ENCODE peak calls at places on chromosomes 12 and 14, in eight cellular contexts. Q is AG04450, J is endodermal cell, G is mesothelial cell of epicardium, M is neural progenitor cell, Z is choroid plexus epithelial cell, T is lower leg skin, H is tibial nerve. P is an unnamed sample.

GRCh38 chr14:92540472-92541048 is 27.0 kb downstream of the RIN3 start:
- DNase-seq in G (no peak), T (peak), H (peak), J (no peak), Z (peak), M (no peak), Q (peak), P (peak)

GRCh38 chr12:10607885-10608458 is 5.4 kb downstream of the MAGOHB start:
- DNase-seq in H (no peak), M (no peak), G (no peak), J (peak), T (no peak), Z (peak), Q (no peak), P (peak)

GRCh38 chr14:51129130-51129529 is 34.2 kb upstream of the TRIM9 start:
- DNase-seq in T (no peak), Q (no peak), H (no peak), M (no peak), Z (no peak), J (peak), G (no peak), P (no peak)

GRCh38 chr12:106082216-106083175 is 56.3 kb downstream of the NUAK1 start:
- DNase-seq in T (no peak), J (no peak), Q (no peak), M (no peak), G (no peak), H (no peak), Z (peak), P (peak)

GRCh38 chr12:108310489-108310888 is 28.6 kb downstream of the CMKLR1 start:
- DNase-seq in Z (peak), J (no peak), G (no peak), M (peak), Q (no peak), H (no peak), T (no peak), P (no peak)

GRCh38 chr14:52563120-52563519 is 10.5 kb downstream of the GPR137C start:
- DNase-seq in J (no peak), G (no peak), T (no peak), M (no peak), Q (peak), Z (peak), H (no peak), P (peak)

GRCh38 chr12:67993143-67993542 is 3.9 kb downstream of the IFNG-AS1 start:
- DNase-seq in T (no peak), Q (no peak), G (no peak), Z (no peak), H (no peak), M (no peak), J (no peak), P (no peak)

GRCh38 chr14:71725802-71726638 is 206.2 kb upstream of the RGS6 start:
- DNase-seq in T (no peak), Q (no peak), H (no peak), M (no peak), J (no peak), Z (peak), G (no peak), P (peak)

GRCh38 chr14:92495041-92495440 is 18.5 kb upstream of the RIN3 start:
- DNase-seq in M (peak), T (peak), H (no peak), Q (no peak), J (peak), G (no peak), Z (peak), P (peak)

GRCh38 chr12:89671469-89671868 is 37.2 kb downstream of the ATP2B1 start:
- DNase-seq in H (no peak), Q (no peak), T (no peak), J (no peak), G (no peak), Z (peak), M (peak), P (peak)

GRCh38 chr14:103692159-103692558 is 23.1 kb downstream of the XRCC3 start:
- DNase-seq in Q (no peak), T (peak), H (peak), G (no peak), M (no peak), Z (no peak), J (no peak), P (no peak)

GRCh38 chr14:105491366-105492006 is 440 bp downstream of the TEDC1 start:
- DNase-seq in G (no peak), J (peak), T (peak), M (peak), Z (peak), Q (no peak), H (no peak), P (peak)

GRCh38 chr14:97489750-97490149 is 692.6 kb downstream of the VRK1 start:
- DNase-seq in G (no peak), M (no peak), T (no peak), H (no peak), J (no peak), Z (no peak), Q (no peak), P (no peak)

GRCh38 chr12:94140556-94140955 is 7.8 kb upstream of the PLXNC1 start:
- DNase-seq in J (peak), H (no peak), Z (peak), T (no peak), G (no peak), Q (no peak), M (peak), P (peak)

GRCh38 chr12:4243098-4243795 is 30.3 kb upstream of the CCND2 start:
- DNase-seq in H (no peak), T (no peak), G (no peak), M (no peak), Z (no peak), J (no peak), Q (no peak), P (no peak)

GRCh38 chr12:72277415-72277814 is 5.2 kb downstream of the TRHDE start:
- DNase-seq in T (no peak), J (no peak), Q (no peak), Z (no peak), G (no peak), M (no peak), H (no peak), P (no peak)

GRCh38 chr12:15966426-15966825 is 55.3 kb downstream of the DERA start:
- DNase-seq in M (no peak), Q (no peak), H (no peak), J (no peak), G (no peak), T (no peak), Z (peak), P (no peak)

GRCh38 chr14:51087024-51087423 is 7.9 kb downstream of the TRIM9 start:
- DNase-seq in T (no peak), G (no peak), J (no peak), Q (no peak), Z (no peak), H (no peak), M (no peak), P (no peak)

GRCh38 chr12:89765959-89766824 is 57.6 kb upstream of the ATP2B1 start:
- DNase-seq in Z (no peak), Q (no peak), T (no peak), G (no peak), J (no peak), M (no peak), H (no peak), P (no peak)

GRCh38 chr12:113302925-113303640 is 31.8 kb downstream of the SLC8B1 start:
- DNase-seq in J (peak), G (no peak), H (no peak), Z (no peak), M (peak), Q (no peak), T (no peak), P (no peak)

GRCh38 chr12:49296034-49296835 is 1.3 kb downstream of the PRPH start:
- DNase-seq in Q (no peak), M (peak), T (no peak), H (no peak), G (peak), Z (no peak), J (peak), P (peak)

GRCh38 chr12:49297695-49298060 is 2.7 kb downstream of the PRPH start:
- DNase-seq in J (no peak), T (no peak), H (no peak), M (no peak), Z (no peak), G (no peak), Q (no peak), P (no peak)

GRCh38 chr12:49296836-49297694 is 2.1 kb downstream of the PRPH start:
- DNase-seq in G (no peak), Q (no peak), Z (no peak), M (peak), T (no peak), H (no peak), J (peak), P (no peak)

GRCh38 chr12:49295087-49296001 is at the start of gene PRPH:
- DNase-seq in G (peak), J (peak), Q (no peak), M (peak), Z (no peak), H (no peak), T (no peak), P (no peak)

DNA sequence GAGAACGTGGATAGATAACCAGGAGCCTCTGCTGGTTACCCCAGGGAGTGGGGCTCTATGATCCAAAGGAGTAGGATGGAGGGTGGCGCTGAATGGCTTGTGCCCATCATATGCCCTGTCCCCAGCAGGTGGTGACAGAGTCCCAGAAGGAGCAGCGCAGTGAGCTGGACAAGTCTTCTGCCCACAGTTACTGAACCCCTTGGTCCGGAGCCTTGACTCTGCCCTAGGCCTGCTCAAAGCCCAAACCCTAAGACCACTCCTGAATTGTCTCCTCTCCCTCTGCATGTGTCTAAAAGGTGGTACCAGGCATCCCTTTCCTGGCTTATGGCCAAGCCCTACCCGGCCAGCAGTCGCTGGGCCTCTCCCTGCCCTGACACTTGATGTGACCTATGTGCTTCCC is 3.2 kb downstream of the PRPH start:
- DNase-seq in G (no peak), M (no peak), T (no peak), Z (no peak), H (no peak), Q (no peak), J (no peak), P (no peak)
- TF ChIP-seq CTCF in G (no peak), M (no peak), T (no peak), Z (peak), H (no peak), Q (no peak), J (no peak), P (no peak)

DNA sequence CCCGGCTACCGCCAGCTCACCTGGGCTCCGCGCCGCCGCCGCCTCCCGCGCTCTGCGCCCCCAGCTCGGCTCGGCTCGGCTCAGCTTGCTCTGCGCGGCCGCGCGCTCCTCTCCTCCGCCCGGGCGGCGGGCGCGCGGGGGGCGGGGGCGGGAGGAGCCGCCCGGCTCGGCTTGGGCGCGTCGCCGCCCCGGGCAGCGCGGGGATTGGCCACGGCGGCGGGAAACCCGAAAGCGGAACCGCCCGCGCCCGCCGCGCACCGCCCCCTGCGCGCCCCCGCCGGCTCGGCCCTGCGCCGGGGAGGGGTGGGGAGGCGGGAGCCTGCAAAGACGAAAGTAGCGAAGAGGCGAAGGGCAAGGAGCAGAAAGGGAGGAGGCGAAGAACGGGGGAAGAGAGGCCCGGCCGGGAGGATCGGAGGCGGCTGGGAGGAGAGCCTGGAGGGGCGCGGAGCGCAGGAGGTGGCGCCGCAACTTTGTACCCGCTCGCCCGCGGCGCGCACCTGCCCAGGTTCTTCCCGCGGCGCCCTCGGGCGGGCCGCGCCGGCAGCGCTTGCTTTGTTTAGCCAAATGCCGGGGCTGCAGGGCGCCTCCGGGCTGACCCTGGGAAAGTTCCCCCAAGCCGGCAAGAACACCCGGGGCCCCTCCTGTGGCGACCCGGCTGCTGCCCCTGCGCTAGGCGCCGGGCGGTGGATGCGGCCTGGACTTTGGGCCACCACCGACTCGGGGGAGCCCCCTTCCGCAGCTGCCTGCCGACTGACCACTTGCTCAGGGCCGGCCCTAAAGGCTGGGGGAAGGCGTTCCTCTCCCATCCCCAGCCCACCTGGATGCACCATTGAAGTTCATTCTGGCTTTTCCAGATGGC is at the start of gene CAMKK2:
- DNase-seq in Z (peak), H (peak), J (peak), G (peak), Q (peak), M (peak), T (peak), P (peak)
- TF ChIP-seq CTCF in Z (peak), H (no peak), J (peak), G (no peak), Q (no peak), M (peak), T (no peak), P (peak)

GRCh38 chr12:97713972-97714588 is 251.5 kb downstream of the RMST start:
- DNase-seq in T (no peak), G (no peak), Q (no peak), Z (no peak), H (no peak), M (no peak), J (no peak), P (no peak)

GRCh38 chr12:97711392-97711791 is 248.8 kb downstream of the RMST start:
- DNase-seq in M (no peak), Z (no peak), Q (no peak), T (no peak), G (no peak), J (no peak), H (no peak), P (no peak)

GRCh38 chr12:97713217-97713616 is 250.6 kb downstream of the RMST start:
- DNase-seq in Z (no peak), J (no peak), G (no peak), T (no peak), Q (no peak), M (no peak), H (no peak), P (no peak)

DNA sequence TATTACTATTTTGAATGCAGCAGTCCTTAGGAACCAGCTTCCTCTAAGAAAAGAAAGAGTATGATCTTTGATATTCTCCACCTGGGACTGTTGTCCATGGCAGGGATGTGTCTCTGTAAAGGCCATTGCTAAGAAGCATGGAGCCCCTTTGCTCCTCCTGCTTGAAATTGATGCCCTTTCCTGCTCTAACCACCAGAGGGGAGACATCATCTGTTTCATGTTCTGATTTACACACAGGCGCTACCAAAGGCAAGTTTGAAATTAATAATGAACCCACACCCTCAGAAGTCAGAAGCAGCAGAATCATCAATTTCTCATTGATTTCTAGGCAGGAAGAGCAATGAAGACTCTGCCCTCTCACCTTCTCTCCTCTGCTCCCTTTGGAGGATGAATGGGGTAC is 253.8 kb downstream of the RMST start:
- DNase-seq in Z (peak), T (no peak), G (no peak), Q (no peak), M (peak), H (no peak), J (peak), P (no peak)
- TF ChIP-seq CTCF in Z (peak), T (no peak), G (peak), Q (no peak), M (peak), H (no peak), J (peak), P (peak)

GRCh38 chr12:127899981-127900380 is 367.0 kb upstream of the TMEM132C start:
- DNase-seq in G (no peak), J (no peak), Z (no peak), Q (no peak), T (no peak), M (no peak), H (no peak), P (no peak)

GRCh38 chr12:127888948-127889347 is 378.0 kb upstream of the TMEM132C start:
- DNase-seq in H (no peak), M (no peak), J (no peak), Q (no peak), G (no peak), T (no peak), Z (no peak), P (peak)

GRCh38 chr12:127898616-127899015 is 368.4 kb upstream of the TMEM132C start:
- DNase-seq in J (no peak), G (no peak), Q (no peak), T (no peak), Z (no peak), H (no peak), M (no peak), P (no peak)

DNA sequence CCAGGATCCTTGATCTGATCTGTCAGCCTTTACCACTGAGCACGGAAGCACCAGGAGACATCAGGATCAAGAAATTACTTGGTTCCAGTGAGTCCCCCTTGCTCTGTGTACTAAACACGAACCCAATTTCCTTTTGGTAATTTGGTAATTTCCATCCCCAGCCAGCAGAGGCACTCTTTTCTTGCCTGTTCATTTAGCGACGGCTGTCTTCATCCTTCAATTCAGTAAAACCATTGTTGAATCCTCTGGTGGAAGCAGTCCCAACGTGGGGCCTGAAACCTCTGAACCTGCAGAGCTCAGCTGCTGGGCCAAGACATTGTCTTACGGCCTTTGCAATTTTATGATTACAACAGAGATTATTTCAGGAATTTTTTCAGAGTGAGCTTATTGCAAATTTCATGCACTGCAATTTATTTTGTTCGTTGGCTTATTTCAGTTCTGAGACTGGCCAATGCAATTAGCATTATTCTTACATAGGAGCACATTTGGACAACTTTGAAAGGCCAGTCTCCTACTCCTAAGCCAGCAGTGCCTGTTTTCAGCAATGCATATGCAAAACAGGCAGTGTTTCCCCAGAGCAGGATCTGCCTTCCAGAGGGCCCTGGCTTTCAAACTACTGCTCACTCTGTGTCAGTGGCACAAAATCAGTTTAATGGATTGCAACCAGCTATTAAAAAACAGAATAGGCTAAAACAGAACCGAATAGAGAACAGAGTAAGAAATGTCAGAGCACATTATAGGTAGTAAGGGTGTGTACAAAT is 372.9 kb upstream of the TMEM132C start:
- DNase-seq in G (no peak), J (peak), T (no peak), M (peak), H (no peak), Z (peak), Q (no peak), P (no peak)
- TF ChIP-seq CTCF in G (peak), J (peak), T (no peak), M (peak), H (no peak), Z (peak), Q (no peak), P (peak)

GRCh38 chr12:96495841-96496545 is 6.6 kb downstream of the CFAP54 start:
- DNase-seq in Z (no peak), T (no peak), M (no peak), Q (no peak), H (no peak), J (no peak), G (no peak), P (no peak)

GRCh38 chr12:96496944-96497343 is 7.6 kb downstream of the CFAP54 start:
- DNase-seq in T (no peak), J (no peak), Z (no peak), G (no peak), H (no peak), Q (no peak), M (no peak), P (no peak)

GRCh38 chr12:96495155-96495554 is 5.8 kb downstream of the CFAP54 start:
- DNase-seq in M (no peak), G (no peak), T (no peak), J (no peak), Z (no peak), H (no peak), Q (no peak), P (no peak)

GRCh38 chr12:96500686-96501085 is 11.3 kb downstream of the CFAP54 start:
- DNase-seq in T (no peak), H (no peak), M (no peak), J (no peak), Z (peak), Q (no peak), G (no peak), P (peak)

DNA sequence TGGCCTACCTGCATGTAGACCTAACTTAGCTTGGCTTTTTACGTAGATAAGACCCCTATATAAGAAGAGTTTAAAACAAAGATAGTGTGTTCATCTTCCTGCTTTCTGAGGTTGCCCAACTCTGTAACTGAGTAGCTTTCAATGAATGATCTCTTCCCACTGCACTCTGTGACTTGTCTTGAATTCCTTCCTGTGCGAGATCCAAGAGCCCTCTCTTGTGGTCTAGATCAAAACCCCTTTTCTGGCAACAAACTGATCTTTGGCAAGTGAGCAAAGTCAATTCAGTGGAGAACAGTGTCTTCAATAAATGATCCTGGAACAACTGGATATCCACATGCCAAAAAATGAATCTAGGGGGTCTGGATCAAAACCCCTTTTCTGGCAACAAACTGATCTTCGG is 8.4 kb downstream of the CFAP54 start:
- DNase-seq in Q (no peak), T (no peak), H (no peak), Z (peak), G (no peak), J (no peak), M (no peak), P (peak)
- TF ChIP-seq CTCF in Q (peak), T (no peak), H (no peak), Z (peak), G (no peak), J (no peak), M (no peak), P (no peak)

GRCh38 chr12:53989227-53990113 is 4.5 kb downstream of the HOXC10 start:
- DNase-seq in G (no peak), Q (no peak), Z (peak), J (no peak), H (no peak), M (peak), T (no peak), P (peak)
- TF ChIP-seq CTCF in G (peak), Q (peak), Z (peak), J (peak), H (peak), M (peak), T (no peak), P (peak)

P was measured in fibroblast of villous mesenchyme.